ENCODE peak calls at places on chromosomes 12 and 14, in five cellular contexts. R is HEK293T, P is H1, L is GM12878, S is HepG2. I is an unnamed sample.

GRCh38 chr12:101485015-101485414 is 9.9 kb downstream of the SPIC start:
- DNase-seq in R (no peak), L (no peak), P (no peak), S (no peak), I (no peak)

GRCh38 chr14:99009875-99010274 is 262.1 kb downstream of the BCL11B start:
- DNase-seq in P (no peak), S (no peak), L (no peak), R (no peak), I (no peak)

GRCh38 chr12:48022676-48023385 is 18.6 kb upstream of the COL2A1 start:
- DNase-seq in S (peak; percentile 44), L (no peak), R (no peak), P (no peak), I (no peak)

GRCh38 chr12:54401127-54401526 is 16.6 kb upstream of the ZNF385A start:
- DNase-seq in L (no peak), P (no peak), S (no peak), R (no peak), I (no peak)

GRCh38 chr12:262817-263216 is at the start of gene SLC6A13:
- DNase-seq in L (no peak), P (no peak), R (no peak), S (no peak), I (no peak)

GRCh38 chr12:119727600-119728436 is 59.9 kb downstream of the PRKAB1 start:
- DNase-seq in S (no peak), L (peak; percentile 4), R (no peak), P (no peak), I (no peak)

GRCh38 chr12:93274937-93275336 is 102.8 kb upstream of the NUDT4 start:
- DNase-seq in R (no peak), S (no peak), P (no peak), L (no peak), I (no peak)

GRCh38 chr12:614727-615060 is 48.6 kb downstream of the NINJ2 start:
- DNase-seq in S (no peak), P (no peak), L (no peak), R (no peak), I (no peak)

GRCh38 chr14:68598621-68599447 is 194.0 kb downstream of the ZFP36L1 start:
- DNase-seq in L (no peak), P (no peak), S (peak; percentile 94), R (no peak), I (no peak)

GRCh38 chr14:22370084-22370847 is 218.8 kb downstream of the DAD1 start:
- DNase-seq in R (no peak), L (no peak), P (no peak), S (no peak), I (no peak)

GRCh38 chr12:69024413-69024812 is 91.4 kb upstream of the CPM start:
- DNase-seq in R (no peak), L (no peak), P (no peak), S (no peak), I (no peak)

DNA sequence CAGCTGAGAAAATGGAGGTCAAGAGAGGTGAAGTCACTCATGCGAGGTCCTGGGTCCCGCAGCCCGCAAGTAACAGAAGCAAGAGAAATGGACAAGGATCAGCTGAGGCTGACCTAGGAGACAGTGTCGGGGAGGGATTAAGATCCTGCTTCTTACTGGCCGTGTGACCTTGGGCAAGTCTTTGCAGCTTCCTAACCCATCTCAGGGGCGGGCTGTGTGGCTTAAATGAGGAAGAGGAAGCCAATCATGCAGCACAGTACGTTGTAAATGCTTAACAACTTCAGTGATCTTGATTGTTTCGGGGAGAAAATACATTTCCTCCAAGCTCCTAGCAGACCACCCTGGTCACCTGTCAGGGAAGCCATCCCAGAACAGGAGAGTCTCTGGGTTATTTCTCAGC is 7.1 kb upstream of the PGF start:
- DNase-seq in L (no peak), S (no peak), R (no peak), P (no peak), I (no peak)
- TF ChIP-seq SUZ12 in L (no peak), S (no peak), R (no peak), P (no peak), I (no peak)

GRCh38 chr12:62933871-62934798 is 815 bp downstream of the PPM1H start:
- DNase-seq in S (no peak), P (no peak), R (peak; percentile 52), L (no peak), I (peak; percentile 28)
- TF ChIP-seq SUZ12 in S (no peak), P (no peak), R (no peak), L (no peak), I (no peak)

DNA sequence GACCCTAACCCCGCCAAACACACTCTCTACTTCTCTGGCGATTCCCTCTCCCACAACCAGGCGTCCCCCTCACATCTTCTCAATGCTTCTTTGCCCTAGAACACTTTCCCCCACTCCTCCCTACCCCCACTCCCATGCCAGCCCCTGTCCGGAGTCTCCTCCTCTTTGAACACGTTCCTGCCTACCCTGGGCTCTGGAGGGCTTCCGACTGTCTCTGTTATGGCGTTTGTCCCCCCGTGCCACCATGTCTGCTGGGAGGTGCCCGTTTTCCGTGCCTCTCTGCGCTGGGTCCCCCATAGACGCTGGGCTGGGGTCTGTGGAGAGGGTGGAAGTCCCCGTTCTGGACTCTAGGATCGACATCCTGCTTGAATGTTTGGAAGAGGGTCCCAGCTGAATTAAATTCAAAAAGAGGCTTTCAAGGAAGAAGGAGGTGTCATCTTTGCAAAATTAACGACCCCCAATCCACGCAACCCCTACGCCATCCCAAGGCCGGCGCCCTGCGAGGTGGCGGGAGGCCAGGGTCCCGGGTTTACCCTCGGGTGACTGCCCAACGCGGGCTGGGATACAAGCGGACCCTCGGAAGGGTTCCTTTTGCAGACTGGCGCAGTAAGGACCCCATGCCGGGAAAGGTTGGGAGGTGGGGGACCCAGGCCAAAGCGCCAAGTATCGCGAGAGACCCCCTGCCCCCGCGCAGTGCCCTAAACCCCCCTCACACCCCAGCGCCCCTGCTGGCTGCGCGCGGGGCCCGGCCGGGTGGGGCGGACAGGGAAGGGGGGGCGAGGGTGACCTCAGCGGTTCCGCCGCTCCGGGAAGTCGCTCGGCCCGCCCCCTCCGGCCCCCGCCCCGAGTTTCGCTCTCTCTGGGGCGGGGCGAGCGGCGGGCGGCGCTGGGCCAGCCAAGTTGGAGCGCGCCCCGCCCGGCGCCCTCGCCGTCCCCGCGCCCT is 973 bp upstream of the ZBTB42 start:
- DNase-seq in P (peak; percentile 36), R (peak; percentile 64), S (peak; percentile 76), L (no peak), I (no peak)
- TF ChIP-seq SUZ12 in P (no peak), R (no peak), S (no peak), L (no peak), I (no peak)

DNA sequence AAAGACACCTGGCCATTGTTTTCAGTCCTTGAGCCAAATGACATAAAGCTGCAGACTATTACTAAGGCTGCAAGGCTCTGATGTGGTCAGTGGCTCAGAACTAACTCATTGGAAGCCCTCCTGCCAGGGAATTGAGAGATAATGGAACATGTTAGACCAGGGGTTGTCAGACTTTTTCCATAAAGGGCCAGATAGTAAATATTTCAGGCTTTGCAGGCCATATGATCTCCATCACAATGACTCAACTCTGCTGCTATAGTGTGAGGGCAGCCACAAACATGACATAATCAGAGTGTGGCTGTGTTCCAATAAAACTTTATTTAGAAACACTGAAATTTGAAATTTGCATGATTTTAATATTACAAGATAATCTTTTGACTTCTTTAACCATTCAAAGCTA is 140.3 kb downstream of the TMEM30B start:
- DNase-seq in L (no peak), R (no peak), S (no peak), P (no peak), I (no peak)
- TF ChIP-seq SUZ12 in L (no peak), R (no peak), S (no peak), P (no peak), I (no peak)